ENCODE peak calls at places on chromosome 21, in five cellular contexts. R is fibroblast of lung, K is IMR-90, V is hepatocyte, I is astrocyte. U is an unnamed sample.

GRCh38 chr21:20971296-20971921 is 26.8 kb upstream of the NCAM2 start:
- DNase-seq in R (peak; percentile 56), K (peak; percentile 60), V (peak; percentile 81), I (peak; percentile 39), U (peak; percentile 70)

GRCh38 chr21:43913928-43914327 is 48.9 kb downstream of the AGPAT3 start:
- DNase-seq in I (peak; percentile 33), V (no peak), K (peak; percentile 64), R (peak; percentile 48), U (no peak)

GRCh38 chr21:43864313-43864805 is 664 bp upstream of the AGPAT3 start:
- DNase-seq in V (peak; percentile 81), K (peak; percentile 16), I (no peak), R (peak; percentile 21), U (peak; percentile 90)

GRCh38 chr21:20551939-20552338 is 446.3 kb upstream of the NCAM2 start:
- DNase-seq in R (no peak), V (peak; percentile 8), I (no peak), K (no peak), U (no peak)

GRCh38 chr21:14864211-14865021 is 200.4 kb downstream of the NRIP1 start:
- DNase-seq in I (peak; percentile 68), R (peak; percentile 80), V (peak; percentile 90), K (peak; percentile 86), U (peak; percentile 16)

GRCh38 chr21:41283211-41283818 is 33.3 kb upstream of the FAM3B start:
- DNase-seq in K (peak; percentile 87), I (peak; percentile 63), R (peak; percentile 72), V (peak; percentile 89), U (peak; percentile 84)

GRCh38 chr21:31537872-31538576 is 121.5 kb upstream of the SOD1 start:
- DNase-seq in K (no peak), V (no peak), R (no peak), I (no peak), U (no peak)

GRCh38 chr21:35145626-35146236 is 96.6 kb upstream of the RUNX1 start:
- DNase-seq in V (no peak), I (no peak), K (no peak), R (no peak), U (no peak)

GRCh38 chr21:20998456-20998789 is 214 bp downstream of the NCAM2 start:
- DNase-seq in V (no peak), I (no peak), R (no peak), K (no peak), U (no peak)

GRCh38 chr21:31180256-31181088 is 142.2 kb upstream of the KRTAP19-8 start:
- DNase-seq in I (no peak), R (peak; percentile 25), V (peak; percentile 56), K (peak; percentile 54), U (peak; percentile 59)

GRCh38 chr21:20250337-20250736 is 747.9 kb upstream of the NCAM2 start:
- DNase-seq in R (no peak), I (no peak), K (no peak), V (no peak), U (no peak)

GRCh38 chr21:41247561-41247968 is 69.0 kb upstream of the FAM3B start:
- DNase-seq in K (peak; percentile 76), I (peak; percentile 98), V (no peak), R (peak; percentile 98), U (no peak)

GRCh38 chr21:18940791-18941190 is 537.2 kb upstream of the TMPRSS15 start:
- DNase-seq in I (no peak), R (no peak), V (no peak), K (no peak), U (no peak)

GRCh38 chr21:8991968-8992621 is 1529.3 kb upstream of the TPTE start:
- DNase-seq in V (no peak), K (no peak), I (peak; percentile 41), R (peak; percentile 52), U (no peak)

GRCh38 chr21:18908641-18909040 is 505.1 kb upstream of the TMPRSS15 start:
- DNase-seq in K (no peak), R (no peak), V (no peak), I (no peak), U (no peak)

GRCh38 chr21:34761758-34762330 is 93.0 kb downstream of the CLIC6 start:
- DNase-seq in I (peak; percentile 41), R (peak; percentile 57), K (no peak), V (no peak), U (no peak)

DNA sequence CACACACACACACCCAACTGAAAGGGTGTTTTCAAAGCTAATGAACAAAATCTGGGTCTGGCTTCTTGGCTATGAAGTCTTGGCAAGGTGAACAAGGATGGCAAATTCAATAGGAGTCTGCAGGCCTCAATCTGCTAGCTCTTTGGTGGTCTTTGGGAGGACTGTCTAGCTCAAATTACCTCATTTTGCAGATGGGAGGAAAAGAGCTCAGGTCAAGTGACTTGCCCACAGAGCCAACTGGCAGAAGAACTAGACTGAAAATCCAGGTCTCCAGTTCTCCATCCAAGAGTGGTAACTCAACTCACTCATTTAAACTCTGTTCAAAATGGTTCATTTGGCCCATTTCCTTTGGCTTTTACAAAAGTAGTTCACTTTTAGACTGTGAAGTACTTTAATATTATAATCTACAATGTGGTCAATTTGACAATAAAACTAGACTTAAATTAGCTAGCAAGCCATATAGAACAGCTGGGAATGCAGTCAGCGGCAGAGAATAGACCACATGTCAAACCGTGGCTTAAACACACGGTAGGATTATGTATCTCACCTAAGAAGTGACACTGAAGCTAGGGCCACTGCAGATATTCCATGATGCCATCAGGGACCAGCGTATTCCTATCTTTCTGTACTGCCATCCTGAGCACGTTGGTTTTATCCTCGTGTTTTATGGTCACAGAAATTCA is 112.9 kb downstream of the APP start:
- DNase-seq in R (no peak), V (no peak), I (no peak), K (no peak), U (no peak)
- H3K4me2 ChIP-seq in R (no peak overlapping the region), V (no peak overlapping the region), I (no peak overlapping the region), K (no peak overlapping the region), U (no peak overlapping the region)

DNA sequence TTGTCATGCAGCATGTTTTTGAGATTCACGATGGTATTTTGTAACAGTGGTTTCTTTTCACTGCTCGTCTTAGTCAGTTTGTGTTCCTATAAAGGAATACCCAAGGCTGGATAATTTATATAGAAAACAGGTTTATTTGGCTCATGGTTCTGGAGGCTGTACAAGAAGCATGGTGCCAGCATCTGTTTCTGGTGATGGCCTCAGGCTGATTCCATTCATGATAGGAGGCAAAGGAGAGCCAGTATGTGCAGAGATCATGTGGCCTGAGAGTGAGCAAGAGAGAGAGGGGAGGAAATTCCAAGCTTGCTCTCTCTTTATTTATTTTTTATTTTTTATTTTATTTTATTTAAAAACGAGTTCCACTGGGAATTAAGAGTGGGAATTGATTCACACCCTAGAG is 2.0 kb upstream of the C21orf91 start:
- DNase-seq in R (no peak), I (no peak), V (no peak), K (no peak), U (no peak)
- H3K4me3 ChIP-seq in R (no peak overlapping the region), I (no peak overlapping the region), V (no peak overlapping the region), K (no peak overlapping the region), U (no peak overlapping the region)

GRCh38 chr21:45148316-45149000 is 74.1 kb downstream of the ADARB1 start:
- DNase-seq in K (no peak), R (no peak), V (no peak), I (no peak), U (no peak)
- H3K4me2 ChIP-seq in K (no peak overlapping the region), R (no peak overlapping the region), V (no peak overlapping the region), I (no peak overlapping the region), U (no peak overlapping the region)

GRCh38 chr21:32930673-32931072 is 95.1 kb upstream of the OLIG2 start:
- DNase-seq in K (no peak), V (no peak), I (no peak), R (no peak), U (no peak)
- H3K4me3 ChIP-seq in K (no peak overlapping the region), V (no peak overlapping the region), I (no peak overlapping the region), R (no peak overlapping the region), U (no peak overlapping the region)

DNA sequence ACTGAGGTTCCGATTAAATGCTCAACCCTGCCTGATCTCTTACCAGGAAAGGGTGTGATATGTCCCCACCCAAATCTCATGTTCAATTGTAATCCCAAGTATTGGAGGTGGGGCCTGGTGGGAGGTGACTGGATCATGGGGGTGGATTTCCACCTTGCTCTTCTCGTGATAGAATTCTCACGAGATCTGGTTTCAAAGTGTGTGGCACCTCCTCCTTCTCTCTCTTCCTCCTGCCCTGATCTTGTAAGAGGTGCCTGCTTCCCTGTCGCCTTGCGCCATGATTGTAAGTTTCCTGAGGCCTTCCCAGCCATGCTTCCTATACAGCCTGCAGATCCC is 34.9 kb downstream of the RSPH1 start:
- DNase-seq in R (no peak), K (no peak), I (no peak), V (no peak), U (no peak)
- H3K4me2 ChIP-seq in R (no peak overlapping the region), K (no peak overlapping the region), I (no peak overlapping the region), V (no peak overlapping the region), U (peak overlapping the region; percentile 48)

GRCh38 chr21:39136711-39137110 is 46.5 kb downstream of the PSMG1 start:
- DNase-seq in V (no peak), I (peak; percentile 42), K (peak; percentile 47), R (peak; percentile 56), U (no peak)
- H3K4me3 ChIP-seq in V (no peak overlapping the region), I (no peak overlapping the region), K (no peak overlapping the region), R (no peak overlapping the region), U (no peak overlapping the region)

DNA sequence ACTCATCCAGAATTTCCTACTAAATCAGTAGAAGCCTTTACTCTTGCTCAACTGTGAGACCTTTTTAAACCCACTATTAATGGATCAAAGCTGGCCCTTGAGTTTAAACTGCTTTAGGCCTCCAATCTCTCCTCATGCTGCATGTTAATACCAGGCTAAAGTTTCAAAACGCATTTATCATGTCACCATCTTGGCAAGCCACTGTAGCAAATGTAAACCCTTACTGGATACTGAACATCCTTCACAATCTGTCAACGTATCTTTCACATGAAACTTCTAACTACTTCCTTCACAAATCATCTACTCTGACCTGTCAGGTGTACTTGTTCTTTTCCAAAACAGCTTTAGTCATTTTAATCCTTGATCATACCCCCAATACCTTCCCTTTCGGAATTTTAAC is 3.0 kb downstream of the PAXBP1 start:
- DNase-seq in K (peak; percentile 8), V (no peak), R (peak; percentile 22), I (peak; percentile 12), U (no peak)
- H3K4me2 ChIP-seq in K (no peak overlapping the region), V (peak overlapping the region; percentile 91), R (no peak overlapping the region), I (peak overlapping the region; percentile 95), U (peak overlapping the region; percentile 81)

DNA sequence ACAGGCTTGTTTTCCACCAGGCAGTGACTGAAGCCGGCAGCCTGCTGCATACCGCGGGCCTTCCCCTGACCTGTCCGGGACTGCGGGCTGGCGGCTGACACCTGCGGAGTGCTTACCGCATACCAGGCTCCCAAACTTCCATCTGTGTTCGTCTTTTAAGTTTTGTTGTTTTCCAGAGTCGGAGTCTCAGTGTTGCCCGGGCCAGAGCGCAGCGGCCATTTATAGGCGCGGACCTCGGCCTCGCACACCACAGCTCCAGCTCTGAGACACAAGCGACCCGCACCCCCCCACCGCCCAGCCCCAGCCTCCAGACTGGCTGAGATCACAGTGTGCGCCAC is 1.4 kb upstream of the ADARB1 start:
- DNase-seq in V (no peak), K (no peak), I (no peak), R (no peak), U (no peak)
- H3K4me3 ChIP-seq in V (no peak overlapping the region), K (no peak overlapping the region), I (no peak overlapping the region), R (no peak overlapping the region), U (no peak overlapping the region)

GRCh38 chr21:37155216-37155615 is 82.2 kb downstream of the TTC3 start:
- DNase-seq in R (peak; percentile 32), K (peak; percentile 20), V (no peak), I (peak; percentile 12), U (no peak)
- H3K4me2 ChIP-seq in R (no peak overlapping the region), K (no peak overlapping the region), V (no peak overlapping the region), I (no peak overlapping the region), U (no peak overlapping the region)

U was measured in MM.1S.